ENCODE peak calls at places on chromosomes 6 and 20, in eight cellular contexts. H is Calu3; M is left ventricle myocardium superior; W is HTR-8/SVneo; V is iris pigment epithelial cell; S is CD8-positive, alpha-beta memory T cell; O is COLO829; N is NT2/D1. Y is an unnamed sample.

GRCh38 chr6:56073315-56073714 is 174.1 kb downstream of the COL21A1 start:
- DNase-seq in H (no peak), M (no peak), W (no peak), V (peak), S (no peak), O (no peak), N (no peak), Y (no peak)

GRCh38 chr6:99458319-99458718 is 33.2 kb upstream of the PNISR start:
- DNase-seq in H (peak), M (no peak), W (no peak), V (peak), S (no peak), O (no peak), N (peak), Y (no peak)

GRCh38 chr6:150451767-150452641 is 83.2 kb downstream of the IYD start:
- DNase-seq in H (no peak), M (no peak), W (no peak), V (no peak), S (no peak), O (no peak), N (no peak), Y (no peak)

GRCh38 chr6:170290306-170291128 is at the start of gene DLL1:
- DNase-seq in H (no peak), M (peak), W (no peak), V (no peak), S (peak), O (no peak), N (no peak), Y (no peak)

GRCh38 chr6:25239059-25239458 is 40.1 kb upstream of the CARMIL1 start:
- DNase-seq in H (no peak), M (no peak), W (no peak), V (no peak), S (no peak), O (no peak), N (no peak), Y (no peak)

GRCh38 chr6:168291450-168291849 is 28.1 kb downstream of the DACT2 start:
- DNase-seq in H (no peak), M (no peak), W (no peak), V (no peak), S (no peak), O (peak), N (no peak), Y (no peak)

GRCh38 chr6:133546098-133546497 is 304.9 kb downstream of the EYA4 start:
- DNase-seq in H (no peak), M (no peak), W (no peak), V (peak), S (no peak), O (no peak), N (no peak), Y (no peak)

GRCh38 chr6:17877196-17877889 is 110.1 kb downstream of the KIF13A start:
- DNase-seq in H (no peak), M (no peak), W (peak), V (peak), S (no peak), O (no peak), N (no peak), Y (no peak)

GRCh38 chr6:152338335-152339125 is 298.6 kb downstream of the SYNE1 start:
- DNase-seq in H (peak), M (peak), W (peak), V (peak), S (peak), O (peak), N (no peak), Y (peak)

GRCh38 chr20:22578221-22579118 is 5.9 kb downstream of the FOXA2 start:
- DNase-seq in H (no peak), M (no peak), W (no peak), V (no peak), S (no peak), O (no peak), N (no peak), Y (no peak)

GRCh38 chr6:31541059-31541657 is 645 bp downstream of the DDX39B start:
- DNase-seq in H (peak), M (no peak), W (no peak), V (peak), S (peak), O (peak), N (peak), Y (peak)

GRCh38 chr6:105587349-105588115 is 184.7 kb upstream of the PREP start:
- DNase-seq in H (no peak), M (no peak), W (no peak), V (peak), S (no peak), O (no peak), N (no peak), Y (no peak)